ENCODE peak calls at places on chromosomes 2 and 18, in six cellular contexts. One of them, this sample, is unnamed.

GRCh38 chr2:73811878-73812277 is 16.9 kb upstream of the STAMBP start:
- DNase-seq in HepG2: no peak
- DNase-seq in HCT116: no peak
- DNase-seq in H1: no peak
- DNase-seq in GM12878: no peak
- DNase-seq in K562: no peak
- DNase-seq in this sample: no peak

GRCh38 chr2:240595381-240596079 is 9.0 kb downstream of the CAPN10 start:
- DNase-seq in HepG2: peak
- DNase-seq in HCT116: no peak
- DNase-seq in H1: peak
- DNase-seq in GM12878: no peak
- DNase-seq in K562: peak
- DNase-seq in this sample: no peak

GRCh38 chr2:112189001-112189556 is 50.9 kb downstream of the FBLN7 start:
- DNase-seq in HepG2: no peak
- DNase-seq in HCT116: no peak
- DNase-seq in H1: no peak
- DNase-seq in GM12878: no peak
- DNase-seq in K562: no peak
- DNase-seq in this sample: no peak

GRCh38 chr2:236749346-236749745 is 179.7 kb downstream of the ACKR3 start:
- DNase-seq in HepG2: no peak
- DNase-seq in HCT116: no peak
- DNase-seq in H1: no peak
- DNase-seq in GM12878: no peak
- DNase-seq in K562: no peak
- DNase-seq in this sample: no peak

GRCh38 chr18:52402814-52403213 is 62.8 kb downstream of the DCC start:
- DNase-seq in HepG2: no peak
- DNase-seq in HCT116: no peak
- DNase-seq in H1: no peak
- DNase-seq in GM12878: no peak
- DNase-seq in K562: no peak
- DNase-seq in this sample: no peak

GRCh38 chr2:3598197-3598910 is 3.4 kb downstream of the COLEC11 start:
- DNase-seq in HepG2: no peak
- DNase-seq in HCT116: no peak
- DNase-seq in H1: no peak
- DNase-seq in GM12878: no peak
- DNase-seq in K562: no peak
- DNase-seq in this sample: no peak

GRCh38 chr2:72117718-72118117 is 29.9 kb downstream of the CYP26B1 start:
- DNase-seq in HepG2: no peak
- DNase-seq in HCT116: no peak
- DNase-seq in H1: no peak
- DNase-seq in GM12878: no peak
- DNase-seq in K562: no peak
- DNase-seq in this sample: no peak

GRCh38 chr2:193518061-193518817 is 1323.5 kb upstream of the TMEFF2 start:
- DNase-seq in HepG2: no peak
- DNase-seq in HCT116: peak
- DNase-seq in H1: no peak
- DNase-seq in GM12878: no peak
- DNase-seq in K562: no peak
- DNase-seq in this sample: no peak

GRCh38 chr2:33530614-33531344 is 54.3 kb downstream of the RASGRP3 start:
- DNase-seq in HepG2: no peak
- DNase-seq in HCT116: no peak
- DNase-seq in H1: no peak
- DNase-seq in GM12878: peak
- DNase-seq in K562: no peak
- DNase-seq in this sample: no peak

GRCh38 chr2:162113771-162114168 is 38.3 kb downstream of the GCG start:
- DNase-seq in HepG2: peak
- DNase-seq in HCT116: no peak
- DNase-seq in H1: no peak
- DNase-seq in GM12878: no peak
- DNase-seq in K562: no peak
- DNase-seq in this sample: no peak

GRCh38 chr18:59460060-59460395 is 101.0 kb upstream of the LMAN1 start:
- DNase-seq in HepG2: no peak
- DNase-seq in HCT116: no peak
- DNase-seq in H1: no peak
- DNase-seq in GM12878: no peak
- DNase-seq in K562: no peak
- DNase-seq in this sample: no peak

GRCh38 chr2:178109813-178110212 is 2.4 kb upstream of the RBM45 start:
- DNase-seq in HepG2: peak
- DNase-seq in HCT116: peak
- DNase-seq in H1: no peak
- DNase-seq in GM12878: no peak
- DNase-seq in K562: peak
- DNase-seq in this sample: no peak

GRCh38 chr2:105886029-105886454 is 141.3 kb downstream of the NCK2 start:
- DNase-seq in HepG2: no peak
- DNase-seq in HCT116: no peak
- DNase-seq in H1: no peak
- DNase-seq in GM12878: no peak
- DNase-seq in K562: no peak
- DNase-seq in this sample: no peak

GRCh38 chr18:48817021-48817461 is 133.7 kb downstream of the SMAD7 start:
- DNase-seq in HepG2: no peak
- DNase-seq in HCT116: no peak
- DNase-seq in H1: no peak
- DNase-seq in GM12878: no peak
- DNase-seq in K562: no peak
- DNase-seq in this sample: no peak

GRCh38 chr2:152555048-152555447 is 162.2 kb downstream of the PRPF40A start:
- DNase-seq in HepG2: no peak
- DNase-seq in HCT116: no peak
- DNase-seq in H1: no peak
- DNase-seq in GM12878: no peak
- DNase-seq in K562: no peak
- DNase-seq in this sample: no peak

GRCh38 chr2:127179756-127180155 is 40.3 kb downstream of the CYP27C1 start:
- DNase-seq in HepG2: no peak
- DNase-seq in HCT116: no peak
- DNase-seq in H1: no peak
- DNase-seq in GM12878: no peak
- DNase-seq in K562: no peak
- DNase-seq in this sample: no peak

GRCh38 chr2:61141151-61141550 is 20.8 kb upstream of the C2orf74 start:
- DNase-seq in HepG2: no peak
- DNase-seq in HCT116: no peak
- DNase-seq in H1: no peak
- DNase-seq in GM12878: no peak
- DNase-seq in K562: no peak
- DNase-seq in this sample: no peak

DNA sequence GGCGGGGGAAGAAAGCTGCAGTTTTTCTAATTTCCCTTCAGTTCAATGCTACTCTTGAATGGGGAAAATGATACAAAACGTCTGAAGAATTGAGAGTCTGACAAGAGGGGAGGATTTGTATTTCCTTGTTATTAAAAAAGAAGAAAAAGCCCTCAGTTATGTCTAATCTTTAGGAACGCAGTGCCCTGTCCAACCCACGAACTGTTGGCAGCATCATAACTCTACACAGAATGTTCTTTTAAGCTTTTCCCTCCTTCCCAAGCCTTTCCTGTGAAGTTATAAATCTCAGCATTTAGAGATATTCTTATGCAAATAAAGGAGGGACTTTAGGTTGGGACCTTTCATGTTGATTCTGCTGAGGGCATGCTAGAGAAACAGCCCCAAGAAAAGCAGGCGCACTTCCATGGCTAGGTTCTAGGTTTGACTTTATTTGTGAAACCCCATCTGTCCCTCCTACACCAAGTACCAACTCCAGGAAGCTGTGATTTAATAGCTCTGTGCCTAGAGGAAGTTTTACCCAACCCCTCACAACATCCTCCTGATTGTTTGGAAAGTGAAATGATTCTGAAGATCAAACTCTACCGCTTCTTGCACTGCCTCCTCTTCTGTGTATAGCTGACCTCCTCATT is 288.6 kb downstream of the SETBP1 start:
- DNase-seq in HepG2: no peak
- DNase-seq in HCT116: no peak
- DNase-seq in H1: no peak
- DNase-seq in GM12878: no peak
- DNase-seq in K562: no peak
- DNase-seq in this sample: no peak
- TF ChIP-seq ZNF274 in HepG2: no peak
- TF ChIP-seq ZNF274 in HCT116: no peak
- TF ChIP-seq ZNF274 in H1: no peak
- TF ChIP-seq ZNF274 in GM12878: no peak
- TF ChIP-seq ZNF274 in K562: no peak
- TF ChIP-seq ZNF274 in this sample: no peak

GRCh38 chr2:170848587-170848986 is 31.9 kb downstream of the GAD1 start:
- DNase-seq in HepG2: no peak
- DNase-seq in HCT116: no peak
- DNase-seq in H1: no peak
- DNase-seq in GM12878: no peak
- DNase-seq in K562: no peak
- DNase-seq in this sample: peak
- TF ChIP-seq YY1 in HepG2: no peak
- TF ChIP-seq YY1 in HCT116: no peak
- TF ChIP-seq YY1 in H1: no peak
- TF ChIP-seq YY1 in GM12878: no peak
- TF ChIP-seq YY1 in K562: no peak
- TF ChIP-seq YY1 in this sample: no peak

GRCh38 chr2:20576598-20577115 is 74.2 kb downstream of the HS1BP3 start:
- DNase-seq in HepG2: no peak
- DNase-seq in HCT116: no peak
- DNase-seq in H1: no peak
- DNase-seq in GM12878: peak
- DNase-seq in K562: no peak
- DNase-seq in this sample: no peak

GRCh38 chr2:20574930-20575329 is 76.0 kb downstream of the HS1BP3 start:
- DNase-seq in HepG2: no peak
- DNase-seq in HCT116: no peak
- DNase-seq in H1: no peak
- DNase-seq in GM12878: no peak
- DNase-seq in K562: no peak
- DNase-seq in this sample: no peak

GRCh38 chr2:20575414-20575813 is 75.5 kb downstream of the HS1BP3 start:
- DNase-seq in HepG2: no peak
- DNase-seq in HCT116: no peak
- DNase-seq in H1: no peak
- DNase-seq in GM12878: no peak
- DNase-seq in K562: no peak
- DNase-seq in this sample: no peak

GRCh38 chr2:20574423-20574911 is 76.4 kb downstream of the HS1BP3 start:
- DNase-seq in HepG2: no peak
- DNase-seq in HCT116: no peak
- DNase-seq in H1: no peak
- DNase-seq in GM12878: no peak
- DNase-seq in K562: no peak
- DNase-seq in this sample: no peak

GRCh38 chr2:20575935-20576597 is 74.8 kb downstream of the HS1BP3 start:
- DNase-seq in HepG2: no peak
- DNase-seq in HCT116: no peak
- DNase-seq in H1: no peak
- DNase-seq in GM12878: no peak
- DNase-seq in K562: no peak
- DNase-seq in this sample: no peak
- TF ChIP-seq ZNF274 in HepG2: no peak
- TF ChIP-seq ZNF274 in HCT116: no peak
- TF ChIP-seq ZNF274 in H1: no peak
- TF ChIP-seq ZNF274 in GM12878: no peak
- TF ChIP-seq ZNF274 in K562: no peak
- TF ChIP-seq ZNF274 in this sample: no peak

DNA sequence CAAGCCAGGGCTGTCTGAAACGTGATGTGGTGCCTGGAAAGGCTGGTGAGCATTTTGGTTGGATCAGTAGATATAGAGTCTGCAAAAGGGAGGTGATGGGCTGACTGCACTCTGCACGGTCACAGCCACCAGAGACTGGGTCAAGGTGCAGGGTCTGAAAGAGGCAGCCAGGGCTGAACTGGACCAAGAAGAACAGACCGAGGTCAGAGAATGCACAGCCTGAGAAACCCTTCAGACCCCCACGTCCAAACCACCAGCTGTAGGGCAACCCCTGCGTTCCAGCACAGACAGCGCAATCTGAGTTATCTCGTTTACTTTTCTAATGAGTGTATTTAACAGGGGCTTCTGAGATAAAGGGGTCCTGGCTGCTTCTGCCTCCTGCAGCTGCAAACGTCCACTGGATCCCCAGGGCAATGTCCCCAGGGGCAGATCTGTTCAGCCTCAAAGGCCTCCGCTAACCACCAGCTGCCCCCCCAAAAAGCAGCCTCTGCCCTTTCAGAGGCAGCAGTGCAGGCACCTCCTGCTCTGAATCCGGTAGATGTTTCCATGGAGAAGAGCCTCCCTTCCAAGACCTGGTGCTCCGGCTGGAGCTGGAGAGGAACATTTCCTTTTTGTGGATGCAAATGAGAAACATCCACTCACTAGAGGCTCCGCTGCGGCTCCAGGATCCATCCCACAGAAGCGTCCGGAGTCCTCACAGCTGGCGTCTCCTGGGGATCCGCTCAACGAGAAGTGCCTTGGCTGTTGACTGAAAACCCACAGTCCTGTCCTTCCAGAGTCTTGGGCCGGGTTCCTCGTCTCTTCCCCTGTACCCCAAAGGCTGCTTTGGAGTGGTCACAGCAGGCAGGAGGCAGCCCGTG is 977 bp upstream of the KCNG2 start:
- DNase-seq in HepG2: no peak
- DNase-seq in HCT116: no peak
- DNase-seq in H1: no peak
- DNase-seq in GM12878: no peak
- DNase-seq in K562: no peak
- DNase-seq in this sample: no peak
- TF ChIP-seq YY1 in HepG2: no peak
- TF ChIP-seq YY1 in HCT116: no peak
- TF ChIP-seq YY1 in H1: no peak
- TF ChIP-seq YY1 in GM12878: no peak
- TF ChIP-seq YY1 in K562: no peak
- TF ChIP-seq YY1 in this sample: no peak